ENCODE peak calls at places on chromosome 2, in nine cellular contexts. X is stimulated activated CD8-positive, alpha-beta memory T cell treated with anti-CD3 and anti-CD28 coated beads, Interleukin-15, amount 100 ng/mL, for 4 hours; N is glutamatergic neuron; P is HT-29; D is T-helper 1 cell; Z is NCI-H510A; C is NT2/D1; S is nucleus accumbens; M is NCI-H524. B is an unnamed sample.

GRCh38 chr2:216765810-216766259 is 70.5 kb upstream of the IGFBP5 start:
- DNase-seq in X (no peak), N (peak; percentile 75), P (no peak), D (no peak), Z (peak; percentile 78), C (peak; percentile 88), S (no peak), M (no peak), B (peak; percentile 92)

GRCh38 chr2:41136966-41137494 is 685.1 kb upstream of the SLC8A1 start:
- DNase-seq in X (no peak), N (no peak), P (no peak), D (no peak), Z (no peak), C (no peak), S (no peak), M (no peak), B (no peak)

GRCh38 chr2:226754821-226755536 is 44.6 kb downstream of the IRS1 start:
- DNase-seq in X (no peak), N (no peak), P (no peak), D (no peak), Z (no peak), C (no peak), S (no peak), M (no peak), B (no peak)

GRCh38 chr2:239930871-239931771 is 94.0 kb downstream of the NDUFA10 start:
- DNase-seq in X (no peak), N (no peak), P (no peak), D (no peak), Z (no peak), C (no peak), S (no peak), M (no peak), B (no peak)

GRCh38 chr2:241935314-241935713 is 65.8 kb downstream of the RTP5 start:
- DNase-seq in X (no peak), N (no peak), P (no peak), D (no peak), Z (no peak), C (no peak), S (no peak), M (no peak), B (no peak)

GRCh38 chr2:238169708-238170251 is 11.0 kb downstream of the ERFE start:
- DNase-seq in X (no peak), N (no peak), P (no peak), D (no peak), Z (no peak), C (no peak), S (peak; percentile 18), M (no peak), B (no peak)

GRCh38 chr2:119174216-119174992 is 15.9 kb upstream of the C1QL2 start:
- DNase-seq in X (peak; percentile 16), N (peak; percentile 78), P (peak; percentile 60), D (no peak), Z (no peak), C (no peak), S (peak; percentile 27), M (peak; percentile 18), B (peak; percentile 53)

GRCh38 chr2:190271783-190272456 is 47.7 kb downstream of the HIBCH start:
- DNase-seq in X (no peak), N (no peak), P (no peak), D (no peak), Z (no peak), C (no peak), S (no peak), M (no peak), B (no peak)

GRCh38 chr2:134314656-134315377 is 60.9 kb downstream of the MGAT5 start:
- DNase-seq in X (no peak), N (no peak), P (no peak), D (no peak), Z (no peak), C (no peak), S (no peak), M (no peak), B (no peak)

GRCh38 chr2:5373200-5373599 is 319.0 kb upstream of the SOX11 start:
- DNase-seq in X (no peak), N (peak; percentile 69), P (no peak), D (no peak), Z (peak; percentile 40), C (peak; percentile 86), S (no peak), M (no peak), B (peak; percentile 36)

GRCh38 chr2:54595999-54596903 is 127.2 kb upstream of the EML6 start:
- DNase-seq in X (no peak), N (peak; percentile 54), P (no peak), D (no peak), Z (no peak), C (no peak), S (no peak), M (no peak), B (no peak)

GRCh38 chr2:202122975-202123765 is 50.1 kb downstream of the KIAA2012 start:
- DNase-seq in X (no peak), N (peak; percentile 58), P (no peak), D (no peak), Z (no peak), C (no peak), S (peak; percentile 21), M (no peak), B (no peak)

GRCh38 chr2:152577611-152578010 is 139.7 kb downstream of the PRPF40A start:
- DNase-seq in X (no peak), N (no peak), P (no peak), D (no peak), Z (no peak), C (no peak), S (no peak), M (no peak), B (no peak)

GRCh38 chr2:214630402-214631035 is 179.0 kb downstream of the BARD1 start:
- DNase-seq in X (no peak), N (no peak), P (no peak), D (no peak), Z (no peak), C (no peak), S (no peak), M (peak; percentile 85), B (no peak)

GRCh38 chr2:50773533-50773932 is 258.4 kb downstream of the NRXN1 start:
- DNase-seq in X (no peak), N (no peak), P (no peak), D (no peak), Z (no peak), C (no peak), S (no peak), M (no peak), B (no peak)

GRCh38 chr2:9652898-9653479 is 22.2 kb upstream of the YWHAQ start:
- DNase-seq in X (no peak), N (no peak), P (no peak), D (no peak), Z (no peak), C (no peak), S (no peak), M (no peak), B (peak; percentile 31)

GRCh38 chr2:65382776-65383357 is 49.5 kb downstream of the SPRED2 start:
- DNase-seq in X (peak; percentile 74), N (no peak), P (peak; percentile 98), D (peak; percentile 39), Z (peak; percentile 50), C (no peak), S (peak; percentile 20), M (no peak), B (peak; percentile 40)

GRCh38 chr2:8197825-8198224 is 484.0 kb upstream of the ID2 start:
- DNase-seq in X (no peak), N (no peak), P (no peak), D (no peak), Z (no peak), C (no peak), S (no peak), M (no peak), B (no peak)

GRCh38 chr2:98737848-98738247 is 6.9 kb upstream of the MGAT4A start:
- DNase-seq in X (no peak), N (no peak), P (no peak), D (no peak), Z (no peak), C (no peak), S (no peak), M (no peak), B (no peak)

GRCh38 chr2:232626584-232626983 is 6.8 kb upstream of the EFHD1 start:
- DNase-seq in X (no peak), N (no peak), P (no peak), D (no peak), Z (no peak), C (no peak), S (no peak), M (no peak), B (peak; percentile 20)

GRCh38 chr2:43370146-43370545 is 143.7 kb upstream of the ZFP36L2 start:
- DNase-seq in X (no peak), N (no peak), P (peak; percentile 22), D (no peak), Z (no peak), C (no peak), S (no peak), M (no peak), B (no peak)

GRCh38 chr2:239136762-239137161 is 264.1 kb downstream of the HDAC4 start:
- DNase-seq in X (no peak), N (no peak), P (no peak), D (no peak), Z (no peak), C (no peak), S (no peak), M (no peak), B (no peak)

GRCh38 chr2:109352066-109352897 is 223.3 kb downstream of the SH3RF3 start:
- DNase-seq in X (no peak), N (no peak), P (no peak), D (no peak), Z (no peak), C (no peak), S (no peak), M (no peak), B (no peak)

GRCh38 chr2:239994086-239994485 is 31.1 kb downstream of the NDUFA10 start:
- DNase-seq in X (no peak), N (no peak), P (no peak), D (no peak), Z (no peak), C (no peak), S (no peak), M (no peak), B (no peak)

GRCh38 chr2:229780856-229781773 is 66.8 kb upstream of the DNER start:
- DNase-seq in X (no peak), N (no peak), P (peak; percentile 44), D (no peak), Z (no peak), C (peak; percentile 32), S (no peak), M (peak; percentile 3), B (peak; percentile 57)

GRCh38 chr2:449246-450067 is 161.6 kb upstream of the ALKAL2 start:
- DNase-seq in X (no peak), N (no peak), P (no peak), D (no peak), Z (peak; percentile 24), C (no peak), S (no peak), M (no peak), B (no peak)

GRCh38 chr2:238864207-238865014 is 16.5 kb downstream of the TWIST2 start:
- DNase-seq in X (no peak), N (no peak), P (peak; percentile 93), D (no peak), Z (no peak), C (peak; percentile 94), S (no peak), M (no peak), B (peak; percentile 72)

GRCh38 chr2:3294066-3294465 is 83.6 kb downstream of the EIPR1 start:
- DNase-seq in X (no peak), N (no peak), P (no peak), D (no peak), Z (no peak), C (no peak), S (no peak), M (no peak), B (no peak)

GRCh38 chr2:189613077-189613636 is 32.6 kb upstream of the SLC40A1 start:
- DNase-seq in X (no peak), N (no peak), P (peak; percentile 9), D (no peak), Z (peak; percentile 21), C (no peak), S (no peak), M (no peak), B (no peak)

GRCh38 chr2:85911097-85911496 is 22.3 kb upstream of the ST3GAL5 start:
- DNase-seq in X (no peak), N (peak; percentile 48), P (no peak), D (no peak), Z (no peak), C (no peak), S (no peak), M (no peak), B (no peak)

GRCh38 chr2:98378901-98379300 is 32.6 kb downstream of the CNGA3 start:
- DNase-seq in X (no peak), N (no peak), P (no peak), D (no peak), Z (peak; percentile 78), C (no peak), S (no peak), M (no peak), B (peak; percentile 57)